ENCODE peak calls at places on chromosomes 3 and 15, in five cellular contexts. L, I, Y, P and B are unnamed samples.

GRCh38 chr15:85749261-85750151 is 45.2 kb downstream of the KLHL25 start:
- DNase-seq in L (no peak), I (peak), Y (no peak), P (peak), B (no peak)

GRCh38 chr3:17077614-17078013 is 192.9 kb downstream of the PLCL2 start:
- DNase-seq in L (no peak), I (no peak), Y (no peak), P (no peak), B (no peak)

GRCh38 chr3:166114448-166114847 is 277.2 kb upstream of the BCHE start:
- DNase-seq in L (no peak), I (no peak), Y (no peak), P (no peak), B (no peak)

GRCh38 chr3:28033059-28033784 is 208.2 kb upstream of the CMC1 start:
- DNase-seq in L (no peak), I (no peak), Y (no peak), P (no peak), B (no peak)

GRCh38 chr3:177820683-177821316 is 623.5 kb upstream of the TBL1XR1 start:
- DNase-seq in L (no peak), I (peak), Y (no peak), P (no peak), B (peak)

GRCh38 chr3:89560546-89560945 is 453.1 kb downstream of the EPHA3 start:
- DNase-seq in L (no peak), I (peak), Y (no peak), P (no peak), B (peak)

GRCh38 chr3:194986208-194987043 is 284.5 kb downstream of the XXYLT1 start:
- DNase-seq in L (no peak), I (no peak), Y (no peak), P (no peak), B (no peak)

GRCh38 chr3:39103324-39103693 is 4.1 kb downstream of the GORASP1 start:
- DNase-seq in L (no peak), I (no peak), Y (no peak), P (peak), B (peak)

GRCh38 chr3:43455233-43455632 is 166.6 kb downstream of the ANO10 start:
- DNase-seq in L (no peak), I (peak), Y (no peak), P (no peak), B (peak)

GRCh38 chr3:71185733-71186455 is 397.6 kb downstream of the FOXP1 start:
- DNase-seq in L (no peak), I (peak), Y (no peak), P (no peak), B (peak)

GRCh38 chr3:155890671-155891190 is 20.3 kb downstream of the GMPS start:
- DNase-seq in L (no peak), I (peak), Y (no peak), P (no peak), B (peak)

GRCh38 chr15:68399096-68400065 is 32.6 kb downstream of the ITGA11 start:
- DNase-seq in L (no peak), I (no peak), Y (no peak), P (no peak), B (no peak)

DNA sequence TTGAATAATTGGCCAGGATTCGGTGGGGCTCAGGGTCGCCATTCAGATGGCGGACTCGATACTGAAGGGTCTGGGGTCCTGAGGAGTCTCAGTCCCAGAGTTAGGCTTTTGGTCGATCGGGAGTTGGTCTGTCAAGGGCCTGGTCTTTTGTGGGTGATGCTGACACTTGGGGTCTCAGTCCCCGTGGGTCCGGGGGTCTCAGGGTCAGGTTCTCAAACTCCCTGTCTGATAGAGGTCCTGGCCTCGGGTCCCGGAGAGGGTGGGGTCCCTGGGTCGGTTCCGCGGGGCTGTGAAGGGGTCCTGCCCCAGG is 467 bp downstream of the NCKIPSD start:
- DNase-seq in L (no peak), I (no peak), Y (no peak), P (no peak), B (no peak)
- H3K14ac ChIP-seq in L (no peak), I (peak), Y (no peak), P (no peak), B (no peak)

DNA sequence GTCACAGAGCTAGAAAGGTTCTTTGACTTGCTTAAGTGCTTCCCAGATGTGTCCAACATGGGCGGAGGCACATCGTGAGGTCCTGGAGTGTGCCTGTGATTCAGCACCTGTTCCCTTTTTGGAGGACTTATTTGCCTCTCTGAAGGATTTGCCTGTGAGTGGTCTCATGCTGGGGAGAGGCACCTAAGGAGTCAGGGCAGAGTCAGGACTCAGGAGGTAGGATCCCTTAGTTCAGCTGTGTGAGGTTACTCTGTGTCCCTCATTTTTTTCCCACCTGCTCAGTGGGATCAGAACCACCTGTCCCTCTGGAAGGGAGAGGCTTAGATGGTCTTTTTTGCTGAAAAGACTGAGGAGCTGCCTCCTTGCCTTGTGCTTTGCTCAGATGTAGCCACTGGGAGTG is 3.0 kb downstream of the ZNF589 start:
- DNase-seq in L (no peak), I (no peak), Y (no peak), P (no peak), B (no peak)
- H3K14ac ChIP-seq in L (no peak), I (no peak), Y (no peak), P (no peak), B (no peak)

DNA sequence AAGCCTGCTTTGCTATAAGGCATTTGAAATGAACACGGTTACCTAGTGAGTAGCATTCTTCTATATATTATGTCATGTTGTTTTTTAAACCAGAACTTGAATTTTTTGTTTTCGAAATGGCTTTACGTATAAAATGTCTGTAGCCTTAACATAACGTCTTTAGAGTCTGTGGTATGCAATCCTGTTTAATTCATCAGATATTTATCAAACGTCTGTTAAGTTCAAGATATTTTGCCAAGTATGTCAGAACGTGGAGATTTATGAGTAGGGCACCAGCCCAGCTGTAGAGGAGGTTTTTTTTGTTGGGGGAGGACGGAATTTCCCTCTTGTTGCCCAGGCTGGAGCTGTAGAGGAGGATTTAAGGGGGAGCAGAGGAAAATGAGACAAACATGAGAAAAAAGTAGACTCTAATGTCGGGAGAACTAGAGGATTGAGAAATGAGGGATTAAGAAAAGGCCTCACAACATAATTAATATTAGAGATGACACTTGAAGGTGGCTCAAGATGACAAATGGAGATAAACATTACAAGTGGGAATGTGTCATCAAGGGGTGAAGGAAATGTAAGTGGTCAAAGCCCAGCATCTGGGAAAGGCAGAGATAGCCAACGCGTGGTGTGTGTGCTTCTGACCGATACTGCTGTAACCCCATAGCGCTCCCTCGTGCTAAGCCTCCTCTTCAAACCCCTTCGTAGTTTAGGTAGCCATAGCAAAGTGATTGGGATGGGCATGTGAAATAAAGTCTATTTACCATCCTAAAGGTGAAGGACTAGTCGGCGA is 154.0 kb upstream of the GOLGA6L4 start:
- DNase-seq in L (no peak), I (no peak), Y (no peak), P (no peak), B (peak)
- H3K14ac ChIP-seq in L (no peak), I (no peak), Y (no peak), P (no peak), B (no peak)

GRCh38 chr3:23944007-23944760 is 902 bp upstream of the NR1D2 start:
- DNase-seq in L (no peak), I (no peak), Y (peak), P (no peak), B (no peak)

GRCh38 chr3:23945903-23946751 is 1.0 kb downstream of the NR1D2 start:
- DNase-seq in L (peak), I (peak), Y (peak), P (peak), B (peak)

GRCh38 chr3:23942546-23942945 is 2.5 kb upstream of the NR1D2 start:
- DNase-seq in L (no peak), I (no peak), Y (no peak), P (no peak), B (no peak)

GRCh38 chr3:23945653-23945902 is 492 bp downstream of the NR1D2 start:
- DNase-seq in L (no peak), I (no peak), Y (no peak), P (no peak), B (no peak)

GRCh38 chr3:23944861-23945652 is at the start of gene NR1D2:
- DNase-seq in L (no peak), I (peak), Y (peak), P (peak), B (peak)
- H3K14ac ChIP-seq in L (no peak), I (peak), Y (peak), P (peak), B (peak)

GRCh38 chr15:66679657-66680108 is 22.4 kb upstream of the SMAD6 start:
- DNase-seq in L (no peak), I (peak), Y (no peak), P (peak), B (peak)

GRCh38 chr15:66677336-66677735 is 24.7 kb upstream of the SMAD6 start:
- DNase-seq in L (no peak), I (no peak), Y (no peak), P (no peak), B (no peak)

GRCh38 chr15:66680502-66680901 is 21.5 kb upstream of the SMAD6 start:
- DNase-seq in L (no peak), I (no peak), Y (no peak), P (no peak), B (no peak)

GRCh38 chr15:66681395-66681794 is 20.6 kb upstream of the SMAD6 start:
- DNase-seq in L (no peak), I (no peak), Y (no peak), P (no peak), B (no peak)

DNA sequence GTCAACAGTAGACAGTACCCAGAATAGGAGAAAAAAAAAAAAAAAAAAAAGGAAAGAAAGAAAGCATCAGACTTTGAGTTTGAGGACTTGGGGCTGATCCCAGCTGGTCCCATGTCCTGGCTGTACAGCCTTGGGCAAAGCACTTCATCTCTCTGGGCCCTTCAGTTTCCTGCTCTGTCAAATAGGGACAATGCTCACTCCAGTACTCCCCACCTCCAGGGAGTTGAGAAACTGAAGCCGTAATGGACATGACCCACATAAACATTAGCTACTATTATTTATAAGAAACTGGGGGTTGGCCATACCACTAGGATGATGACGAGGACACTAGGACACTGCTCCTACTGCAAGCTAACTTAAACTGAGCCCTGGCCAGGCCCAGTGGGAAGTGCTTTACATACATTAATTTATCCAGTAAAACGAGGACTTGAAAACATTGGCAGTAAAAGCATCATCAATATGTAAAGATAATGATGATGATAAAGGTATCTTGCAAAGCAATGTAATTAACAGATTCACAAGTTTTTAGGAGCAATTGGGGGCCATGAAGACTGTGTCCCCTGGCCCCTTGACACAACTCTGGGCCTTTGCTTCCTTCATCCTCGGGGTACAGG is 22.9 kb upstream of the SMAD6 start:
- DNase-seq in L (no peak), I (peak), Y (no peak), P (no peak), B (peak)
- H3K14ac ChIP-seq in L (no peak), I (peak), Y (no peak), P (no peak), B (peak)